ENCODE peak calls at places on chromosomes 5 and 9, in four cellular contexts. One of them, this sample, is unnamed.

GRCh38 chr9:19720374-19720773 is 68.5 kb downstream of the SLC24A2 start:
- DNase-seq in transverse colon: no peak
- DNase-seq in H54: peak; percentile 2
- DNase-seq in heart left ventricle: no peak
- DNase-seq in this sample: peak; percentile 14

GRCh38 chr9:35910613-35911488 is 1.6 kb downstream of the SPAAR start:
- DNase-seq in heart left ventricle: no peak
- DNase-seq in transverse colon: peak; percentile 80
- DNase-seq in H54: no peak
- DNase-seq in this sample: peak; percentile 45

GRCh38 chr5:179763215-179763945 is 30.4 kb upstream of the LTC4S start:
- DNase-seq in heart left ventricle: peak; percentile 73
- DNase-seq in H54: peak; percentile 68
- DNase-seq in transverse colon: peak; percentile 69
- DNase-seq in this sample: peak; percentile 79

GRCh38 chr5:178119915-178120660 is 6.8 kb downstream of the N4BP3 start:
- DNase-seq in H54: no peak
- DNase-seq in heart left ventricle: no peak
- DNase-seq in transverse colon: no peak
- DNase-seq in this sample: no peak

GRCh38 chr9:91122755-91123154 is 239.0 kb downstream of the AUH start:
- DNase-seq in H54: no peak
- DNase-seq in heart left ventricle: no peak
- DNase-seq in transverse colon: no peak
- DNase-seq in this sample: no peak

GRCh38 chr5:6722015-6722414 is 8.8 kb downstream of the TENT4A start:
- DNase-seq in H54: no peak
- DNase-seq in transverse colon: no peak
- DNase-seq in heart left ventricle: no peak
- DNase-seq in this sample: peak; percentile 15

GRCh38 chr9:137703842-137704508 is 85.2 kb downstream of the EHMT1 start:
- DNase-seq in transverse colon: no peak
- DNase-seq in H54: no peak
- DNase-seq in heart left ventricle: no peak
- DNase-seq in this sample: no peak

GRCh38 chr5:62386824-62387223 is 16.9 kb downstream of the DIMT1 start:
- DNase-seq in transverse colon: no peak
- DNase-seq in heart left ventricle: no peak
- DNase-seq in H54: no peak
- DNase-seq in this sample: no peak

GRCh38 chr9:86754581-86754980 is 192.7 kb downstream of the GAS1 start:
- DNase-seq in heart left ventricle: no peak
- DNase-seq in transverse colon: no peak
- DNase-seq in H54: no peak
- DNase-seq in this sample: no peak

GRCh38 chr9:89498845-89499480 is 1.1 kb upstream of the SEMA4D start:
- DNase-seq in H54: no peak
- DNase-seq in heart left ventricle: no peak
- DNase-seq in transverse colon: peak; percentile 60
- DNase-seq in this sample: no peak

GRCh38 chr9:130128251-130128650 is 44.0 kb upstream of the NCS1 start:
- DNase-seq in transverse colon: peak; percentile 43
- DNase-seq in heart left ventricle: no peak
- DNase-seq in H54: no peak
- DNase-seq in this sample: peak; percentile 50

GRCh38 chr9:128550770-128551651 is 1.4 kb upstream of the SPTAN1 start:
- DNase-seq in transverse colon: no peak
- DNase-seq in H54: no peak
- DNase-seq in heart left ventricle: peak; percentile 63
- DNase-seq in this sample: no peak

GRCh38 chr9:74887041-74887980 is at the start of gene TRPM6:
- DNase-seq in heart left ventricle: peak; percentile 87
- DNase-seq in transverse colon: peak; percentile 84
- DNase-seq in H54: peak; percentile 61
- DNase-seq in this sample: peak; percentile 44

GRCh38 chr5:141051526-141051876 is 327 bp downstream of the PCDHB1 start:
- DNase-seq in heart left ventricle: no peak
- DNase-seq in H54: no peak
- DNase-seq in transverse colon: no peak
- DNase-seq in this sample: no peak

GRCh38 chr9:91856419-91856818 is 93.6 kb downstream of the ROR2 start:
- DNase-seq in heart left ventricle: no peak
- DNase-seq in H54: no peak
- DNase-seq in transverse colon: no peak
- DNase-seq in this sample: no peak

GRCh38 chr9:97109194-97109811 is 70.4 kb upstream of the CTSV start:
- DNase-seq in transverse colon: peak; percentile 67
- DNase-seq in H54: peak; percentile 32
- DNase-seq in heart left ventricle: no peak
- DNase-seq in this sample: peak; percentile 61

GRCh38 chr5:73987915-73988314 is 361.9 kb downstream of the ARHGEF28 start:
- DNase-seq in transverse colon: no peak
- DNase-seq in H54: no peak
- DNase-seq in heart left ventricle: no peak
- DNase-seq in this sample: no peak

GRCh38 chr9:92686954-92687353 is 17.0 kb upstream of the IPPK start:
- DNase-seq in transverse colon: no peak
- DNase-seq in H54: no peak
- DNase-seq in heart left ventricle: no peak
- DNase-seq in this sample: peak; percentile 15

GRCh38 chr9:134266418-134266817 is 59.8 kb upstream of the RXRA start:
- DNase-seq in heart left ventricle: no peak
- DNase-seq in H54: no peak
- DNase-seq in transverse colon: no peak
- DNase-seq in this sample: no peak

GRCh38 chr9:128456613-128457061 is 831 bp downstream of the ODF2 start:
- DNase-seq in transverse colon: peak; percentile 69
- DNase-seq in H54: peak; percentile 97
- DNase-seq in heart left ventricle: peak; percentile 78
- DNase-seq in this sample: peak; percentile 89

GRCh38 chr5:179265529-179266290 is 79.6 kb downstream of the ADAMTS2 start:
- DNase-seq in transverse colon: peak; percentile 82
- DNase-seq in heart left ventricle: peak; percentile 95
- DNase-seq in H54: peak; percentile 98
- DNase-seq in this sample: no peak

GRCh38 chr5:78405820-78406750 is 45.7 kb downstream of the SCAMP1 start:
- DNase-seq in heart left ventricle: no peak
- DNase-seq in transverse colon: no peak
- DNase-seq in H54: peak; percentile 19
- DNase-seq in this sample: no peak

GRCh38 chr5:57033503-57033902 is 81.6 kb upstream of the MIER3 start:
- DNase-seq in H54: no peak
- DNase-seq in transverse colon: no peak
- DNase-seq in heart left ventricle: no peak
- DNase-seq in this sample: no peak

GRCh38 chr9:131888923-131889322 is 149.0 kb upstream of the RAPGEF1 start:
- DNase-seq in heart left ventricle: no peak
- DNase-seq in H54: no peak
- DNase-seq in transverse colon: no peak
- DNase-seq in this sample: no peak

GRCh38 chr9:135833864-135834263 is 73.5 kb downstream of the CAMSAP1 start:
- DNase-seq in heart left ventricle: no peak
- DNase-seq in transverse colon: no peak
- DNase-seq in H54: no peak
- DNase-seq in this sample: no peak

GRCh38 chr5:89283758-89284493 is 400.9 kb upstream of the MEF2C start:
- DNase-seq in H54: no peak
- DNase-seq in transverse colon: no peak
- DNase-seq in heart left ventricle: no peak
- DNase-seq in this sample: no peak

GRCh38 chr5:160760008-160760407 is 92.0 kb downstream of the ATP10B start:
- DNase-seq in H54: no peak
- DNase-seq in heart left ventricle: no peak
- DNase-seq in transverse colon: no peak
- DNase-seq in this sample: no peak

GRCh38 chr5:1444361-1445189 is 665 bp downstream of the SLC6A3 start:
- DNase-seq in H54: no peak
- DNase-seq in transverse colon: no peak
- DNase-seq in heart left ventricle: no peak
- DNase-seq in this sample: no peak

GRCh38 chr5:64923151-64923685 is 154.5 kb downstream of the CWC27 start:
- DNase-seq in H54: no peak
- DNase-seq in transverse colon: no peak
- DNase-seq in heart left ventricle: no peak
- DNase-seq in this sample: no peak

GRCh38 chr9:87008667-87009066 is 61.4 kb upstream of the GAS1 start:
- DNase-seq in H54: no peak
- DNase-seq in heart left ventricle: no peak
- DNase-seq in transverse colon: no peak
- DNase-seq in this sample: no peak

GRCh38 chr5:125004009-125004408 is 257.6 kb upstream of the ZNF608 start:
- DNase-seq in H54: no peak
- DNase-seq in heart left ventricle: no peak
- DNase-seq in transverse colon: no peak
- DNase-seq in this sample: no peak

GRCh38 chr9:99778308-99778707 is 43.4 kb upstream of the NR4A3 start:
- DNase-seq in heart left ventricle: no peak
- DNase-seq in transverse colon: no peak
- DNase-seq in H54: peak; percentile 63
- DNase-seq in this sample: no peak

GRCh38 chr5:36728697-36729543 is 122.5 kb downstream of the SLC1A3 start:
- DNase-seq in H54: peak; percentile 33
- DNase-seq in heart left ventricle: no peak
- DNase-seq in transverse colon: no peak
- DNase-seq in this sample: peak; percentile 75

GRCh38 chr5:175247146-175247545 is 196.8 kb downstream of the DRD1 start:
- DNase-seq in heart left ventricle: no peak
- DNase-seq in transverse colon: no peak
- DNase-seq in H54: no peak
- DNase-seq in this sample: no peak

GRCh38 chr9:115673599-115673998 is 480.0 kb upstream of the PAPPA start:
- DNase-seq in heart left ventricle: no peak
- DNase-seq in H54: no peak
- DNase-seq in transverse colon: no peak
- DNase-seq in this sample: no peak

GRCh38 chr9:127358770-127359169 is 38.2 kb upstream of the SLC2A8 start:
- DNase-seq in transverse colon: no peak
- DNase-seq in H54: no peak
- DNase-seq in heart left ventricle: no peak
- DNase-seq in this sample: no peak

GRCh38 chr5:74382864-74383618 is 257.5 kb downstream of the ENC1 start:
- DNase-seq in transverse colon: no peak
- DNase-seq in H54: no peak
- DNase-seq in heart left ventricle: peak; percentile 75
- DNase-seq in this sample: no peak

GRCh38 chr5:56733580-56733979 is 81.8 kb upstream of the MAP3K1 start:
- DNase-seq in transverse colon: no peak
- DNase-seq in heart left ventricle: no peak
- DNase-seq in H54: no peak
- DNase-seq in this sample: no peak

GRCh38 chr9:129370770-129371169 is 192.7 kb upstream of the IER5L start:
- DNase-seq in transverse colon: no peak
- DNase-seq in heart left ventricle: no peak
- DNase-seq in H54: no peak
- DNase-seq in this sample: no peak

GRCh38 chr9:111483862-111484563 is at the start of gene ECPAS:
- DNase-seq in H54: peak; percentile 93
- DNase-seq in transverse colon: peak; percentile 85
- DNase-seq in heart left ventricle: peak; percentile 82
- DNase-seq in this sample: peak; percentile 84
- TF ChIP-seq POLR2A in H54: peak; percentile 23
- TF ChIP-seq POLR2A in transverse colon: peak; percentile 63
- TF ChIP-seq POLR2A in heart left ventricle: no peak
- TF ChIP-seq POLR2A in this sample: peak; percentile 51

GRCh38 chr9:98255578-98256296 is at the start of gene TBC1D2:
- DNase-seq in H54: peak; percentile 99
- DNase-seq in heart left ventricle: peak; percentile 95
- DNase-seq in transverse colon: peak; percentile 99
- DNase-seq in this sample: peak; percentile 97
- TF ChIP-seq POLR2A in H54: peak; percentile 90
- TF ChIP-seq POLR2A in heart left ventricle: no peak
- TF ChIP-seq POLR2A in transverse colon: peak; percentile 71
- TF ChIP-seq POLR2A in this sample: peak; percentile 79

GRCh38 chr5:43556857-43557593 is at the start of gene PAIP1:
- DNase-seq in H54: peak; percentile 85
- DNase-seq in transverse colon: peak; percentile 83
- DNase-seq in heart left ventricle: peak; percentile 88
- DNase-seq in this sample: peak; percentile 96
- TF ChIP-seq POLR2A in H54: peak; percentile 52
- TF ChIP-seq POLR2A in transverse colon: peak; percentile 74
- TF ChIP-seq POLR2A in heart left ventricle: no peak
- TF ChIP-seq POLR2A in this sample: peak; percentile 80

GRCh38 chr5:147874910-147875367 is 3.6 kb upstream of the SCGB3A2 start:
- DNase-seq in H54: no peak
- DNase-seq in transverse colon: no peak
- DNase-seq in heart left ventricle: no peak
- DNase-seq in this sample: no peak
- TF ChIP-seq POLR2A in H54: no peak
- TF ChIP-seq POLR2A in transverse colon: no peak
- TF ChIP-seq POLR2A in heart left ventricle: no peak
- TF ChIP-seq POLR2A in this sample: no peak

GRCh38 chr5:150136841-150137167 is 18.8 kb downstream of the PDGFRB start:
- DNase-seq in transverse colon: no peak
- DNase-seq in heart left ventricle: no peak
- DNase-seq in H54: no peak
- DNase-seq in this sample: no peak

GRCh38 chr5:150136290-150136689 is 19.4 kb downstream of the PDGFRB start:
- DNase-seq in H54: no peak
- DNase-seq in heart left ventricle: no peak
- DNase-seq in transverse colon: no peak
- DNase-seq in this sample: no peak

GRCh38 chr5:150138551-150139265 is 16.9 kb downstream of the PDGFRB start:
- DNase-seq in transverse colon: no peak
- DNase-seq in H54: peak; percentile 49
- DNase-seq in heart left ventricle: peak; percentile 68
- DNase-seq in this sample: no peak

GRCh38 chr5:150137997-150138396 is 17.6 kb downstream of the PDGFRB start:
- DNase-seq in H54: no peak
- DNase-seq in heart left ventricle: no peak
- DNase-seq in transverse colon: no peak
- DNase-seq in this sample: no peak

DNA sequence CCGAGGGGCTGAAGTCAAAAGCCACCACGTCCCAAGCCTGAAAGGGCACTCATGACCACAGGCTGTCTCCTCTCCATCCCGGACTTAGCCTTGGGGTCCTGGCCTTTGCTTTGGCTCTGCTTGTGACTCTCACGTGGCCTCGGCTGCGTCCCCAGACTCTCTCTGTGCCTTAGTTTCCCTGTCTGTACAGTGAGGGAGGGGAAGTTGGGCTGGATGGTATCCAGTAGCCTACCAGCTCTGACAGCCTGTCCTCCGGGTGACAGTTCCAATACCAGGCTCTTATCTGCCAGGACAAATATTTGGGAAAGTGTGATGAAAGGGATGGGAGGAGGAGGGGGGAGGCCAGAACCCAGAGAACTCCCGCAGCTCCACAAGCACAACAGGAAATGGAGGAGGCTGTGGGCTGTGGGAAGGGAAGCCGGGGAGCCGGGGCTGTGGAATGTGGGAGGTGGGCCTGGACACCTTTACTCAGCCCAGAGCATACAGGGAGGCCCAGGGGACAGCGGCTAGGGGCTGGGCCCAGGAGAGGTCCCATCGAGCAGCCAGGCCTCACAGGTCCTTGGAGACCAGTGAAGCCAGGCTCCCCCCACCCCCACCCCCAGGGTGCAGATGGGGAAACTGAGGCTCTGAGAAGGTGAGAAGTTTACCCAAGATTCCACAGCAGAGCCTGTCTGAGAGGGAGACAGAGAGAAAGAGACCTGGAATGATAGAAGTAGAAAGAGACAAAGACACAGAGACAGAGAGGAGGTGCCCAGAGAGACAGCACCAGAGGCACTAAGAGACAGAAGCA is 18.3 kb downstream of the PDGFRB start:
- DNase-seq in H54: no peak
- DNase-seq in heart left ventricle: no peak
- DNase-seq in transverse colon: no peak
- DNase-seq in this sample: no peak
- TF ChIP-seq POLR2A in H54: no peak
- TF ChIP-seq POLR2A in heart left ventricle: no peak
- TF ChIP-seq POLR2A in transverse colon: no peak
- TF ChIP-seq POLR2A in this sample: no peak

This sample was measured in erythroblast.